ENCODE peak calls at places on chromosomes 1 and 21, in nine cellular contexts. One of them, this sample, is unnamed.

GRCh38 chr1:119276558-119276957 is 92.0 kb upstream of the HAO2 start:
- DNase-seq in NCI-H1105: peak; percentile 78
- DNase-seq in LoVo: no peak
- DNase-seq in hippocampal formation: no peak
- DNase-seq in C1 segment of cervical spinal cord: no peak
- DNase-seq in epithelial cell of prostate: no peak
- DNase-seq in COR-L47: peak; percentile 88
- DNase-seq in left ventricle myocardium superior: no peak
- DNase-seq in activated naive CD8-positive, alpha-beta T cell treated with anti-CD3 and anti-CD28 coated beads, Interleukin-2, amount 10 ng/mL, durations not matched to agents 7 days and 5 days: no peak
- DNase-seq in this sample: no peak

GRCh38 chr1:107389410-107390075 is 248.7 kb downstream of the NTNG1 start:
- DNase-seq in NCI-H1105: no peak
- DNase-seq in LoVo: no peak
- DNase-seq in hippocampal formation: no peak
- DNase-seq in C1 segment of cervical spinal cord: no peak
- DNase-seq in epithelial cell of prostate: no peak
- DNase-seq in COR-L47: no peak
- DNase-seq in left ventricle myocardium superior: no peak
- DNase-seq in activated naive CD8-positive, alpha-beta T cell treated with anti-CD3 and anti-CD28 coated beads, Interleukin-2, amount 10 ng/mL, durations not matched to agents 7 days and 5 days: no peak
- DNase-seq in this sample: no peak

GRCh38 chr1:7062346-7063061 is 277.2 kb downstream of the CAMTA1 start:
- DNase-seq in NCI-H1105: no peak
- DNase-seq in LoVo: no peak
- DNase-seq in hippocampal formation: no peak
- DNase-seq in C1 segment of cervical spinal cord: no peak
- DNase-seq in epithelial cell of prostate: no peak
- DNase-seq in COR-L47: no peak
- DNase-seq in left ventricle myocardium superior: no peak
- DNase-seq in activated naive CD8-positive, alpha-beta T cell treated with anti-CD3 and anti-CD28 coated beads, Interleukin-2, amount 10 ng/mL, durations not matched to agents 7 days and 5 days: no peak
- DNase-seq in this sample: no peak

GRCh38 chr21:34878501-34878900 is 170.6 kb downstream of the RUNX1 start:
- DNase-seq in NCI-H1105: peak; percentile 44
- DNase-seq in LoVo: peak; percentile 77
- DNase-seq in hippocampal formation: no peak
- DNase-seq in C1 segment of cervical spinal cord: no peak
- DNase-seq in epithelial cell of prostate: no peak
- DNase-seq in COR-L47: peak; percentile 44
- DNase-seq in left ventricle myocardium superior: no peak
- DNase-seq in activated naive CD8-positive, alpha-beta T cell treated with anti-CD3 and anti-CD28 coated beads, Interleukin-2, amount 10 ng/mL, durations not matched to agents 7 days and 5 days: no peak
- DNase-seq in this sample: no peak

GRCh38 chr21:30962013-30962412 is 76.3 kb downstream of the KRTAP19-8 start:
- DNase-seq in NCI-H1105: no peak
- DNase-seq in LoVo: no peak
- DNase-seq in hippocampal formation: no peak
- DNase-seq in C1 segment of cervical spinal cord: no peak
- DNase-seq in epithelial cell of prostate: no peak
- DNase-seq in COR-L47: no peak
- DNase-seq in left ventricle myocardium superior: no peak
- DNase-seq in activated naive CD8-positive, alpha-beta T cell treated with anti-CD3 and anti-CD28 coated beads, Interleukin-2, amount 10 ng/mL, durations not matched to agents 7 days and 5 days: no peak
- DNase-seq in this sample: no peak

GRCh38 chr1:196689001-196689400 is 37.2 kb downstream of the CFH start:
- DNase-seq in NCI-H1105: no peak
- DNase-seq in LoVo: no peak
- DNase-seq in hippocampal formation: no peak
- DNase-seq in C1 segment of cervical spinal cord: no peak
- DNase-seq in epithelial cell of prostate: no peak
- DNase-seq in COR-L47: no peak
- DNase-seq in left ventricle myocardium superior: no peak
- DNase-seq in activated naive CD8-positive, alpha-beta T cell treated with anti-CD3 and anti-CD28 coated beads, Interleukin-2, amount 10 ng/mL, durations not matched to agents 7 days and 5 days: no peak
- DNase-seq in this sample: no peak

GRCh38 chr1:115302390-115302961 is 35.6 kb downstream of the NGF start:
- DNase-seq in NCI-H1105: no peak
- DNase-seq in LoVo: no peak
- DNase-seq in hippocampal formation: no peak
- DNase-seq in C1 segment of cervical spinal cord: no peak
- DNase-seq in epithelial cell of prostate: no peak
- DNase-seq in COR-L47: no peak
- DNase-seq in left ventricle myocardium superior: peak; percentile 40
- DNase-seq in activated naive CD8-positive, alpha-beta T cell treated with anti-CD3 and anti-CD28 coated beads, Interleukin-2, amount 10 ng/mL, durations not matched to agents 7 days and 5 days: no peak
- DNase-seq in this sample: no peak

GRCh38 chr1:107821340-107821739 is 143.6 kb downstream of the VAV3 start:
- DNase-seq in NCI-H1105: no peak
- DNase-seq in LoVo: no peak
- DNase-seq in hippocampal formation: no peak
- DNase-seq in C1 segment of cervical spinal cord: no peak
- DNase-seq in epithelial cell of prostate: no peak
- DNase-seq in COR-L47: no peak
- DNase-seq in left ventricle myocardium superior: no peak
- DNase-seq in activated naive CD8-positive, alpha-beta T cell treated with anti-CD3 and anti-CD28 coated beads, Interleukin-2, amount 10 ng/mL, durations not matched to agents 7 days and 5 days: no peak
- DNase-seq in this sample: no peak

GRCh38 chr1:30037251-30038118 is 685.9 kb downstream of the MATN1 start:
- DNase-seq in NCI-H1105: no peak
- DNase-seq in LoVo: no peak
- DNase-seq in hippocampal formation: no peak
- DNase-seq in C1 segment of cervical spinal cord: no peak
- DNase-seq in epithelial cell of prostate: no peak
- DNase-seq in COR-L47: no peak
- DNase-seq in left ventricle myocardium superior: no peak
- DNase-seq in activated naive CD8-positive, alpha-beta T cell treated with anti-CD3 and anti-CD28 coated beads, Interleukin-2, amount 10 ng/mL, durations not matched to agents 7 days and 5 days: no peak
- DNase-seq in this sample: no peak

GRCh38 chr1:230760360-230760827 is 13.2 kb downstream of the CAPN9 start:
- DNase-seq in NCI-H1105: no peak
- DNase-seq in LoVo: no peak
- DNase-seq in hippocampal formation: no peak
- DNase-seq in C1 segment of cervical spinal cord: no peak
- DNase-seq in epithelial cell of prostate: no peak
- DNase-seq in COR-L47: no peak
- DNase-seq in left ventricle myocardium superior: no peak
- DNase-seq in activated naive CD8-positive, alpha-beta T cell treated with anti-CD3 and anti-CD28 coated beads, Interleukin-2, amount 10 ng/mL, durations not matched to agents 7 days and 5 days: no peak
- DNase-seq in this sample: no peak

GRCh38 chr1:223628233-223628632 is 37.3 kb downstream of the CAPN8 start:
- DNase-seq in NCI-H1105: no peak
- DNase-seq in LoVo: peak; percentile 24
- DNase-seq in hippocampal formation: no peak
- DNase-seq in C1 segment of cervical spinal cord: peak; percentile 22
- DNase-seq in epithelial cell of prostate: no peak
- DNase-seq in COR-L47: peak; percentile 72
- DNase-seq in left ventricle myocardium superior: peak; percentile 68
- DNase-seq in activated naive CD8-positive, alpha-beta T cell treated with anti-CD3 and anti-CD28 coated beads, Interleukin-2, amount 10 ng/mL, durations not matched to agents 7 days and 5 days: peak; percentile 42
- DNase-seq in this sample: no peak